ENCODE peak calls at places on chromosomes 16 and 17, in five cellular contexts. P, Q, Z, I and U are unnamed samples.

GRCh38 chr17:41442772-41443171 is 2.0 kb upstream of the KRT38 start:
- DNase-seq in P (no peak), Q (no peak), Z (no peak), I (no peak), U (no peak)

GRCh38 chr16:2775765-2776499 is 1.1 kb downstream of the ELOB start:
- DNase-seq in P (no peak), Q (no peak), Z (no peak), I (no peak), U (no peak)

GRCh38 chr17:36525113-36525512 is 9.6 kb downstream of the MYO19 start:
- DNase-seq in P (no peak), Q (no peak), Z (no peak), I (no peak), U (no peak)

GRCh38 chr17:77879896-77880280 is 78.6 kb upstream of the TNRC6C start:
- DNase-seq in P (no peak), Q (no peak), Z (no peak), I (no peak), U (no peak)

GRCh38 chr17:57746221-57746620 is 1.1 kb upstream of the CCDC182 start:
- DNase-seq in P (no peak), Q (no peak), Z (no peak), I (no peak), U (no peak)

GRCh38 chr16:14300631-14301149 is 229.6 kb downstream of the MRTFB start:
- DNase-seq in P (peak; percentile 82), Q (peak; percentile 70), Z (no peak), I (peak; percentile 78), U (peak; percentile 53)

GRCh38 chr16:54546481-54546880 is 259.9 kb upstream of the IRX3 start:
- DNase-seq in P (no peak), Q (no peak), Z (no peak), I (no peak), U (peak; percentile 14)

GRCh38 chr16:66421891-66422290 is 5.2 kb upstream of the BEAN1 start:
- DNase-seq in P (no peak), Q (no peak), Z (no peak), I (no peak), U (no peak)

GRCh38 chr17:82608816-82609215 is 39.4 kb downstream of the WDR45B start:
- DNase-seq in P (no peak), Q (no peak), Z (no peak), I (no peak), U (peak; percentile 78)

GRCh38 chr17:31715436-31715835 is 143.6 kb downstream of the COPRS start:
- DNase-seq in P (no peak), Q (no peak), Z (peak; percentile 36), I (no peak), U (no peak)

GRCh38 chr17:72446525-72447250 is 325.9 kb downstream of the SOX9 start:
- DNase-seq in P (no peak), Q (no peak), Z (no peak), I (peak; percentile 78), U (no peak)

GRCh38 chr17:79531191-79531590 is 79.7 kb downstream of the RBFOX3 start:
- DNase-seq in P (no peak), Q (no peak), Z (no peak), I (no peak), U (no peak)

GRCh38 chr16:7703661-7704060 is 371.0 kb downstream of the RBFOX1 start:
- DNase-seq in P (no peak), Q (no peak), Z (no peak), I (no peak), U (no peak)

GRCh38 chr16:51648521-51648920 is 497.5 kb upstream of the SALL1 start:
- DNase-seq in P (no peak), Q (no peak), Z (no peak), I (no peak), U (no peak)

GRCh38 chr16:79419148-79419547 is 181.4 kb downstream of the MAF start:
- DNase-seq in P (no peak), Q (no peak), Z (no peak), I (no peak), U (peak; percentile 49)

GRCh38 chr17:40499551-40500189 is 1.8 kb downstream of the TNS4 start:
- DNase-seq in P (peak; percentile 69), Q (peak; percentile 94), Z (no peak), I (peak; percentile 89), U (peak; percentile 21)

GRCh38 chr17:44219126-44219635 is 294 bp downstream of the UBTF start:
- DNase-seq in P (peak; percentile 78), Q (peak; percentile 80), Z (peak; percentile 57), I (peak; percentile 68), U (no peak)

GRCh38 chr16:16107839-16108238 is 115.5 kb downstream of the ABCC6 start:
- DNase-seq in P (no peak), Q (no peak), Z (no peak), I (no peak), U (no peak)

GRCh38 chr17:43908111-43908721 is 880 bp upstream of the MPP2 start:
- DNase-seq in P (no peak), Q (peak; percentile 88), Z (peak; percentile 8), I (peak; percentile 42), U (peak; percentile 94)

GRCh38 chr17:9231449-9232154 is 210.3 kb downstream of the NTN1 start:
- DNase-seq in P (no peak), Q (no peak), Z (no peak), I (no peak), U (no peak)

GRCh38 chr17:27555364-27555763 is 75.6 kb upstream of the LGALS9 start:
- DNase-seq in P (no peak), Q (no peak), Z (no peak), I (no peak), U (no peak)

GRCh38 chr17:12403881-12404398 is 261.8 kb upstream of the MYOCD start:
- DNase-seq in P (no peak), Q (no peak), Z (no peak), I (no peak), U (no peak)

GRCh38 chr16:4092547-4093265 is 23.5 kb downstream of the ADCY9 start:
- DNase-seq in P (no peak), Q (no peak), Z (no peak), I (no peak), U (no peak)

GRCh38 chr16:13665876-13666275 is 254.1 kb upstream of the ERCC4 start:
- DNase-seq in P (no peak), Q (no peak), Z (no peak), I (no peak), U (no peak)

GRCh38 chr17:51245535-51245934 is 14.3 kb downstream of the MBTD1 start:
- DNase-seq in P (no peak), Q (no peak), Z (no peak), I (no peak), U (no peak)

GRCh38 chr17:10271004-10271620 is 72.7 kb upstream of the GAS7 start:
- DNase-seq in P (no peak), Q (no peak), Z (no peak), I (no peak), U (no peak)

GRCh38 chr16:3957344-3957980 is 76.9 kb upstream of the CREBBP start:
- DNase-seq in P (no peak), Q (peak; percentile 17), Z (no peak), I (no peak), U (no peak)

GRCh38 chr16:85879975-85880831 is 18.8 kb upstream of the IRF8 start:
- DNase-seq in P (no peak), Q (no peak), Z (no peak), I (no peak), U (no peak)

GRCh38 chr16:51982715-51983680 is 563.9 kb downstream of the TOX3 start:
- DNase-seq in P (peak; percentile 52), Q (peak; percentile 89), Z (no peak), I (peak; percentile 76), U (peak; percentile 96)

GRCh38 chr17:1438593-1439083 is 17.4 kb downstream of the CRK start:
- DNase-seq in P (peak; percentile 52), Q (no peak), Z (no peak), I (no peak), U (no peak)

GRCh38 chr17:78357177-78357586 is 2.7 kb downstream of the SOCS3 start:
- DNase-seq in P (peak; percentile 97), Q (no peak), Z (no peak), I (no peak), U (peak; percentile 38)

GRCh38 chr16:82915139-82915824 is 288.5 kb downstream of the CDH13 start:
- DNase-seq in P (no peak), Q (no peak), Z (no peak), I (no peak), U (no peak)

GRCh38 chr17:34579017-34579946 is at the start of gene TMEM132E:
- DNase-seq in P (no peak), Q (peak; percentile 82), Z (no peak), I (no peak), U (peak; percentile 73)

GRCh38 chr16:57257455-57258070 is 12.5 kb downstream of the ARL2BP start:
- DNase-seq in P (no peak), Q (no peak), Z (no peak), I (no peak), U (no peak)

GRCh38 chr17:55717898-55718735 is 4.5 kb downstream of the TMEM100 start:
- DNase-seq in P (peak; percentile 80), Q (peak; percentile 92), Z (peak; percentile 39), I (peak; percentile 88), U (peak; percentile 72)

GRCh38 chr16:9378876-9379275 is 287.4 kb downstream of the HAPSTR1 start:
- DNase-seq in P (no peak), Q (no peak), Z (no peak), I (no peak), U (no peak)

GRCh38 chr16:77877712-77878111 is 89.3 kb downstream of the VAT1L start:
- DNase-seq in P (no peak), Q (no peak), Z (no peak), I (no peak), U (no peak)

GRCh38 chr17:39742126-39742855 is 4.6 kb downstream of the GRB7 start:
- DNase-seq in P (no peak), Q (no peak), Z (no peak), I (no peak), U (no peak)

GRCh38 chr16:70454221-70455034 is at the start of gene FCSK:
- DNase-seq in P (peak; percentile 79), Q (peak; percentile 93), Z (peak; percentile 14), I (peak; percentile 74), U (peak; percentile 69)